ENCODE peak calls at places on chromosomes 16 and 17, in six cellular contexts. G is tibial nerve, H is RCC 7860, V is pancreas, C is midbrain, A is posterior vena cava. I is an unnamed sample.

GRCh38 chr17:81401727-81402529 is 6.7 kb downstream of the BAHCC1 start:
- DNase-seq in G (no peak), A (no peak), C (no peak), H (no peak), V (no peak), I (no peak)

GRCh38 chr16:67552476-67552875 is 9.8 kb upstream of the CTCF start:
- DNase-seq in G (no peak), A (peak), H (no peak), V (peak), C (no peak), I (no peak)

GRCh38 chr17:35725058-35725457 is 6.4 kb upstream of the RASL10B start:
- DNase-seq in H (no peak), C (no peak), V (no peak), A (no peak), G (no peak), I (no peak)

GRCh38 chr16:74577882-74578366 is 29.0 kb downstream of the GLG1 start:
- DNase-seq in H (peak), V (no peak), A (no peak), C (no peak), G (no peak), I (peak)

GRCh38 chr17:62109924-62110323 is 44.8 kb upstream of the MED13 start:
- DNase-seq in C (no peak), V (no peak), G (no peak), A (no peak), H (no peak), I (no peak)

GRCh38 chr16:50594332-50595260 is 46.4 kb downstream of the NKD1 start:
- DNase-seq in G (no peak), C (no peak), V (no peak), A (no peak), H (no peak), I (no peak)

GRCh38 chr17:73742915-73743314 is 98.7 kb upstream of the SDK2 start:
- DNase-seq in V (no peak), H (no peak), C (no peak), G (no peak), A (no peak), I (no peak)

GRCh38 chr17:50167371-50167770 is 1.6 kb downstream of the SGCA start:
- DNase-seq in G (no peak), H (no peak), C (no peak), V (no peak), A (no peak), I (no peak)

GRCh38 chr16:66422366-66422765 is 4.7 kb upstream of the BEAN1 start:
- DNase-seq in A (no peak), V (no peak), H (no peak), G (no peak), C (no peak), I (no peak)

GRCh38 chr16:87334611-87335305 is 17.6 kb upstream of the C16orf95 start:
- DNase-seq in A (no peak), H (no peak), C (no peak), G (no peak), V (no peak), I (no peak)

GRCh38 chr17:42201155-42201772 is 7.0 kb upstream of the GHDC start:
- DNase-seq in G (no peak), C (no peak), V (no peak), A (no peak), H (no peak), I (no peak)

GRCh38 chr16:56628486-56629035 is 3.0 kb downstream of the MT1E start:
- DNase-seq in A (no peak), H (no peak), G (no peak), V (no peak), C (no peak), I (no peak)

GRCh38 chr17:66126231-66126630 is 65.7 kb downstream of the CEP112 start:
- DNase-seq in A (no peak), V (no peak), H (no peak), C (no peak), G (no peak), I (no peak)

GRCh38 chr16:89037261-89038152 is 56.1 kb upstream of the ACSF3 start:
- DNase-seq in G (no peak), V (peak), C (no peak), H (no peak), A (peak), I (peak)

GRCh38 chr16:52252680-52253079 is 294.3 kb downstream of the TOX3 start:
- DNase-seq in H (no peak), C (no peak), A (no peak), G (no peak), V (no peak), I (no peak)

GRCh38 chr17:40778466-40778865 is 3.9 kb downstream of the KRT27 start:
- DNase-seq in A (no peak), G (no peak), V (no peak), H (no peak), C (no peak), I (no peak)

I was measured in RKO.